ENCODE peak calls at places on chromosome 14, in five cellular contexts. One of them, this sample, is unnamed.

GRCh38 chr14:92759300-92759678 is 10.9 kb upstream of the LGMN start:
- DNase-seq in foreskin fibroblast: peak; percentile 40
- DNase-seq in H9: peak; percentile 29
- DNase-seq in type B pancreatic cell: no peak
- DNase-seq in endothelial cell: no peak
- DNase-seq in this sample: peak; percentile 33

GRCh38 chr14:58789756-58790155 is 152.0 kb downstream of the DACT1 start:
- DNase-seq in foreskin fibroblast: no peak
- DNase-seq in H9: no peak
- DNase-seq in type B pancreatic cell: no peak
- DNase-seq in endothelial cell: no peak
- DNase-seq in this sample: no peak

GRCh38 chr14:41636492-41637392 is 30.1 kb downstream of the LRFN5 start:
- DNase-seq in foreskin fibroblast: no peak
- DNase-seq in H9: no peak
- DNase-seq in type B pancreatic cell: no peak
- DNase-seq in endothelial cell: no peak
- DNase-seq in this sample: no peak

GRCh38 chr14:25349269-25349668 is 299.3 kb upstream of the STXBP6 start:
- DNase-seq in foreskin fibroblast: no peak
- DNase-seq in H9: no peak
- DNase-seq in type B pancreatic cell: no peak
- DNase-seq in endothelial cell: no peak
- DNase-seq in this sample: no peak

GRCh38 chr14:21263284-21264024 is 5.8 kb downstream of the HNRNPC start:
- DNase-seq in foreskin fibroblast: no peak
- DNase-seq in H9: no peak
- DNase-seq in type B pancreatic cell: no peak
- DNase-seq in endothelial cell: no peak
- DNase-seq in this sample: no peak

GRCh38 chr14:94110552-94111181 is at the start of gene IFI27:
- DNase-seq in foreskin fibroblast: no peak
- DNase-seq in H9: peak; percentile 28
- DNase-seq in type B pancreatic cell: peak; percentile 47
- DNase-seq in endothelial cell: no peak
- DNase-seq in this sample: no peak

GRCh38 chr14:59317782-59318505 is 129.5 kb downstream of the DAAM1 start:
- DNase-seq in foreskin fibroblast: no peak
- DNase-seq in H9: no peak
- DNase-seq in type B pancreatic cell: no peak
- DNase-seq in endothelial cell: no peak
- DNase-seq in this sample: no peak

GRCh38 chr14:65356327-65356836 is 56.1 kb upstream of the FUT8 start:
- DNase-seq in foreskin fibroblast: peak; percentile 80
- DNase-seq in H9: peak; percentile 77
- DNase-seq in type B pancreatic cell: no peak
- DNase-seq in endothelial cell: no peak
- DNase-seq in this sample: no peak

GRCh38 chr14:26841920-26842741 is 244.3 kb upstream of the NOVA1 start:
- DNase-seq in foreskin fibroblast: peak; percentile 96
- DNase-seq in H9: no peak
- DNase-seq in type B pancreatic cell: no peak
- DNase-seq in endothelial cell: no peak
- DNase-seq in this sample: no peak

GRCh38 chr14:51041117-51041531 is 53.8 kb downstream of the TRIM9 start:
- DNase-seq in foreskin fibroblast: no peak
- DNase-seq in H9: no peak
- DNase-seq in type B pancreatic cell: no peak
- DNase-seq in endothelial cell: no peak
- DNase-seq in this sample: no peak

GRCh38 chr14:29858299-29858698 is 69.3 kb downstream of the PRKD1 start:
- DNase-seq in foreskin fibroblast: no peak
- DNase-seq in H9: no peak
- DNase-seq in type B pancreatic cell: no peak
- DNase-seq in endothelial cell: no peak
- DNase-seq in this sample: no peak

GRCh38 chr14:32078030-32078793 is 1.1 kb downstream of the ARHGAP5 start:
- DNase-seq in foreskin fibroblast: peak; percentile 25
- DNase-seq in H9: no peak
- DNase-seq in type B pancreatic cell: no peak
- DNase-seq in endothelial cell: peak; percentile 11
- DNase-seq in this sample: peak; percentile 12

GRCh38 chr14:96237641-96238040 is 18.4 kb upstream of the BDKRB1 start:
- DNase-seq in foreskin fibroblast: no peak
- DNase-seq in H9: no peak
- DNase-seq in type B pancreatic cell: no peak
- DNase-seq in endothelial cell: no peak
- DNase-seq in this sample: no peak

GRCh38 chr14:49677643-49678042 is 10.4 kb downstream of the POLE2 start:
- DNase-seq in foreskin fibroblast: no peak
- DNase-seq in H9: no peak
- DNase-seq in type B pancreatic cell: no peak
- DNase-seq in endothelial cell: no peak
- DNase-seq in this sample: no peak

GRCh38 chr14:31962920-31963319 is 114.2 kb upstream of the ARHGAP5 start:
- DNase-seq in foreskin fibroblast: no peak
- DNase-seq in H9: no peak
- DNase-seq in type B pancreatic cell: no peak
- DNase-seq in endothelial cell: no peak
- DNase-seq in this sample: no peak

GRCh38 chr14:57632649-57633048 is 139.0 kb upstream of the CCDC198 start:
- DNase-seq in foreskin fibroblast: no peak
- DNase-seq in H9: no peak
- DNase-seq in type B pancreatic cell: no peak
- DNase-seq in endothelial cell: no peak
- DNase-seq in this sample: no peak

GRCh38 chr14:98993818-98994217 is 278.2 kb downstream of the BCL11B start:
- DNase-seq in foreskin fibroblast: no peak
- DNase-seq in H9: no peak
- DNase-seq in type B pancreatic cell: no peak
- DNase-seq in endothelial cell: no peak
- DNase-seq in this sample: no peak

GRCh38 chr14:61543946-61544345 is 151.4 kb upstream of the HIF1A start:
- DNase-seq in foreskin fibroblast: no peak
- DNase-seq in H9: no peak
- DNase-seq in type B pancreatic cell: no peak
- DNase-seq in endothelial cell: no peak
- DNase-seq in this sample: no peak

GRCh38 chr14:24858684-24859083 is 191.3 kb downstream of the STXBP6 start:
- DNase-seq in foreskin fibroblast: no peak
- DNase-seq in H9: no peak
- DNase-seq in type B pancreatic cell: no peak
- DNase-seq in endothelial cell: no peak
- DNase-seq in this sample: no peak

GRCh38 chr14:103142031-103142430 is 18.8 kb downstream of the TNFAIP2 start:
- DNase-seq in foreskin fibroblast: no peak
- DNase-seq in H9: no peak
- DNase-seq in type B pancreatic cell: no peak
- DNase-seq in endothelial cell: no peak
- DNase-seq in this sample: no peak
- TF ChIP-seq CTCF in foreskin fibroblast: no peak
- TF ChIP-seq CTCF in H9: no peak
- TF ChIP-seq CTCF in type B pancreatic cell: no peak
- TF ChIP-seq CTCF in endothelial cell: no peak
- TF ChIP-seq CTCF in this sample: no peak

GRCh38 chr14:71262466-71262865 is 355.2 kb downstream of the PCNX1 start:
- DNase-seq in foreskin fibroblast: no peak
- DNase-seq in H9: no peak
- DNase-seq in type B pancreatic cell: no peak
- DNase-seq in endothelial cell: no peak
- DNase-seq in this sample: no peak
- TF ChIP-seq CTCF in foreskin fibroblast: no peak
- TF ChIP-seq CTCF in H9: no peak
- TF ChIP-seq CTCF in type B pancreatic cell: no peak
- TF ChIP-seq CTCF in endothelial cell: no peak
- TF ChIP-seq CTCF in this sample: no peak

DNA sequence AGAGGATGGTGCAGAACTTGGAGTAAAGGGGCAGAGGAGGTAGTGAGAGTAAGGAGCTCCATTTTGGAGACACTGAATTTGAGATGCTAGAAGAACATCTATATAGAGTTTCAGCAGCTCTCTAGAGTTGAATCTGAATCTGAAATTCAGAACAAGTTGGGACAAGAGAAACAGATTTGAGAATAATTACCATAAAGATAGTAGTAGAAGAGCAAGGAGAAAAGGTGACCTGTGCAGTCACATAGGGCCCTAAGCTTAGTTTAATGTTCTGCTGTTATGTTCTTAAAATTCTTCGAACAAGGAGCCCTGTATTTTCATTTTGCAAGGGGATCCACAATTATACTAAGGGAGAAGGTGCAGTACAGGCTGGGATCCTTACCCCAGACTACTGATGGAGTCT is 7.4 kb downstream of the REM2 start:
- DNase-seq in foreskin fibroblast: no peak
- DNase-seq in H9: no peak
- DNase-seq in type B pancreatic cell: no peak
- DNase-seq in endothelial cell: no peak
- DNase-seq in this sample: no peak
- TF ChIP-seq CTCF in foreskin fibroblast: no peak
- TF ChIP-seq CTCF in H9: no peak
- TF ChIP-seq CTCF in type B pancreatic cell: no peak
- TF ChIP-seq CTCF in endothelial cell: no peak
- TF ChIP-seq CTCF in this sample: no peak

DNA sequence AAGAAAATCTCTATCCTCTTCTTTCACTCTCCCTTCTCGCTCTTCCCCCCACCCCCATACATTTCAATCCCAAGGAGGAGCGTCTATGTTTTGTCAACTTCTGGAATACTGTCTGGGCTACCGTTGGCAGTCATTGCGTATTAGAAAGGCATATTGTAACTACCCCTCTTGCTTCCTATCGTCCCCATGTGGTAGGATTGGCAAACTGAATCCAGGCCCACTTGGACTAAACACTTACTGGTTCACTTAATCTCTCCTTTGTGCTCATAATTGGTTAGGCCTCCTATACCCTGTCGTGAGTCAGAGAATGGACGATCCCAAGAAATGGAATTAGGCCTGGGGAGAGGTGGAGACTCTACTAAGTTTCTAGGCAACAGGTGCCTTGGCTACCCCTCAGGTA is 68.8 kb upstream of the SLC8A3 start:
- DNase-seq in foreskin fibroblast: no peak
- DNase-seq in H9: peak; percentile 41
- DNase-seq in type B pancreatic cell: no peak
- DNase-seq in endothelial cell: peak; percentile 28
- DNase-seq in this sample: no peak
- TF ChIP-seq CTCF in foreskin fibroblast: no peak
- TF ChIP-seq CTCF in H9: peak; percentile 74
- TF ChIP-seq CTCF in type B pancreatic cell: peak; percentile 53
- TF ChIP-seq CTCF in endothelial cell: peak; percentile 45
- TF ChIP-seq CTCF in this sample: no peak

DNA sequence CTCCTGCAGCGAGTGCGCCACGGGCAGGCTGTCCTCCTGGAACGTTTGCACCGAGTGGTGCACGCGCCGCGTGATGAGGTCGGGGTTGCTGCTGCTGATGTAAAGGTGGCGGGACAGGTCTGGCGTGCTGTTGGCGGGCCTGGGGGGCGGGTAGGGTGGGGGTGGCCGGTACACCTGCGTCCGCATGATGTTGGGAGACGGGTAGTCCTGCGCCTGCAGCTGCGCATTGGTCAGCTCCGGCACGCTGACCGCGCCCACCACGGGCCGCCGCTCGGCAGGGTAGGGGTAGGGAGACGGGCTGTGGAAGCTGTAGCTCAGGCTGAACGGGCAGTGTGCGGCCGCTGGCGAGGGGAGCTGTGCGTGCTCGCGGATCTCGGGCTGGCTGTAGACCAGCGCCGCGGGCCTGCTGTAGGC is 75.2 kb downstream of the PTPN21 start:
- DNase-seq in foreskin fibroblast: no peak
- DNase-seq in H9: no peak
- DNase-seq in type B pancreatic cell: no peak
- DNase-seq in endothelial cell: no peak
- DNase-seq in this sample: no peak
- TF ChIP-seq CTCF in foreskin fibroblast: no peak
- TF ChIP-seq CTCF in H9: no peak
- TF ChIP-seq CTCF in type B pancreatic cell: no peak
- TF ChIP-seq CTCF in endothelial cell: no peak
- TF ChIP-seq CTCF in this sample: no peak

DNA sequence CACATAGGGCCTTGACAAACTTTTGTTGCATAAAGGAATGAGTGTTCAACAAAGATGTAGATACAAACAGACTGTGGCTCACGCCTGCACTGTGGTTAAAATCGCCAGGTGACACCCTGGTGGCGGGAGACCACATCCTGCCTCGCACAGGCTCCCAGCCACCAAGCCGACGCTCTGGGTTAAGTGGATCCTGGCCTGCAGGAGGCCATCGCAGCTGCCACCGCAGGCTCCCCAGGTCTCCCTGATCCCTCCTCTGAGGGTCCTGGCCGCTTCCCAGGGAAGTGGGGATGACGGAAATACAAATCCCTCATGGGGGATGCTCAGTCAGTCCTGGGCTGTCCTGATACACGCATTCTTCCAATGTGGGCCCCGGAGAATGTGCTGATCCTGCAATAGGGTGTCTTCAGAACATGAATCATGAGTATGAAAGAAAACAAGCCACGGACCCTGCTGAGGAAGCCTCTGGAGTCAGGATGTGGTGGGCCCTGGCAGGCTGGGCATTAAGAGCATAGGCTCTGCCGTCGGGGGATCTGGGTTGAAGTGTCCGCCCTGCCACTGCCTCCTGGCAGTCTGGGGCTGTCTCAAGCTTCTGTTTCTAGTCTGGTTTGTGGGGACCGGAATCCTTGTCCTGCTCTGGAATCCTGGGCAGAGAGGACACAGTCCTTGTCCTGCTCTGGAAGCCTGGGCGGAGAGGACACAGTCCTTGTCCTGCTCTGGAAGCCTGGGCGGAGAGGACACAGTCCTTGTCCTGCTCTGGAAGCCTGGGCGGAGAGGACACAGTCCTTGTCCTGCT is 53.5 kb upstream of the BEGAIN start:
- DNase-seq in foreskin fibroblast: no peak
- DNase-seq in H9: no peak
- DNase-seq in type B pancreatic cell: no peak
- DNase-seq in endothelial cell: no peak
- DNase-seq in this sample: no peak
- TF ChIP-seq CTCF in foreskin fibroblast: no peak
- TF ChIP-seq CTCF in H9: no peak
- TF ChIP-seq CTCF in type B pancreatic cell: no peak
- TF ChIP-seq CTCF in endothelial cell: no peak
- TF ChIP-seq CTCF in this sample: no peak

DNA sequence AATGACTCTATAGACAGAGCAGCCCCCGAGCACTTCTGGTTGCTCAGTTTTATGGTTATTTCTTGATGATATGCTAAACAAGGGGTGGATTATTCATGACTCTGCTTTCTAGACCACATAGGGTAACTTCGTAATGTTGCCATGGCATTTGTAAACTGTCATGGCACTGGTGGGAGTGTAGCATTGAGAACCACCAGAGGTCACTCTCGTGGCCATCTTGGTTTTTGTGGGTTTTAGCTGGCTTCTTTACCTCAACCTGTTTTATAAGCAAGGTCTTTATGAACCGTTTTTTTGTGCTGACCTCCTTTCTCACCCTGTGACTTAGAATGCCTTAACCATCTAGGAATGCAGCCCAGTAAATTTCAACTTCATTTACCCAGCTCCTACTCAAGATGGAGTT is 1036.2 kb upstream of the FLRT2 start:
- DNase-seq in foreskin fibroblast: no peak
- DNase-seq in H9: no peak
- DNase-seq in type B pancreatic cell: no peak
- DNase-seq in endothelial cell: no peak
- DNase-seq in this sample: no peak
- TF ChIP-seq CTCF in foreskin fibroblast: no peak
- TF ChIP-seq CTCF in H9: peak; percentile 54
- TF ChIP-seq CTCF in type B pancreatic cell: no peak
- TF ChIP-seq CTCF in endothelial cell: no peak
- TF ChIP-seq CTCF in this sample: no peak

GRCh38 chr14:75825147-75825592 is 156.6 kb downstream of the TGFB3 start:
- DNase-seq in foreskin fibroblast: no peak
- DNase-seq in H9: no peak
- DNase-seq in type B pancreatic cell: no peak
- DNase-seq in endothelial cell: no peak
- DNase-seq in this sample: no peak
- TF ChIP-seq CTCF in foreskin fibroblast: no peak
- TF ChIP-seq CTCF in H9: no peak
- TF ChIP-seq CTCF in type B pancreatic cell: no peak
- TF ChIP-seq CTCF in endothelial cell: no peak
- TF ChIP-seq CTCF in this sample: no peak

This sample was measured in nephron progenitor cell.